ENCODE peak calls at places on chromosomes 11 and 22, in nine cellular contexts. One of them, this sample, is unnamed. For H3K27me3, the result is how much of the 10 kb centered on the place peaks cover.

GRCh38 chr22:43409046-43409445 is 2.8 kb upstream of the MPPED1 start:
- DNase-seq in breast epithelium: no peak
- DNase-seq in thoracic aorta: no peak
- DNase-seq in cardiac muscle cell: no peak
- DNase-seq in HCT116: no peak
- DNase-seq in thyroid gland: no peak
- DNase-seq in fibroblast of lung: no peak
- DNase-seq in psoas muscle: no peak
- DNase-seq in stomach: no peak
- DNase-seq in this sample: no peak

GRCh38 chr11:12164061-12165014 is 53.9 kb downstream of the MICAL2 start:
- DNase-seq in breast epithelium: no peak
- DNase-seq in thoracic aorta: no peak
- DNase-seq in cardiac muscle cell: no peak
- DNase-seq in HCT116: peak
- DNase-seq in thyroid gland: no peak
- DNase-seq in fibroblast of lung: peak
- DNase-seq in psoas muscle: no peak
- DNase-seq in stomach: no peak
- DNase-seq in this sample: no peak

GRCh38 chr22:17135153-17135760 is 14.1 kb upstream of the TMEM121B start:
- DNase-seq in breast epithelium: no peak
- DNase-seq in thoracic aorta: no peak
- DNase-seq in cardiac muscle cell: no peak
- DNase-seq in HCT116: no peak
- DNase-seq in thyroid gland: no peak
- DNase-seq in fibroblast of lung: no peak
- DNase-seq in psoas muscle: no peak
- DNase-seq in stomach: no peak
- DNase-seq in this sample: no peak

GRCh38 chr22:39433476-39434242 is 23.2 kb upstream of the MGAT3 start:
- DNase-seq in breast epithelium: no peak
- DNase-seq in thoracic aorta: no peak
- DNase-seq in cardiac muscle cell: no peak
- DNase-seq in HCT116: no peak
- DNase-seq in thyroid gland: no peak
- DNase-seq in fibroblast of lung: no peak
- DNase-seq in psoas muscle: peak
- DNase-seq in stomach: no peak
- DNase-seq in this sample: no peak

GRCh38 chr11:126683766-126684728 is 316.5 kb downstream of the KIRREL3 start:
- DNase-seq in breast epithelium: no peak
- DNase-seq in thoracic aorta: no peak
- DNase-seq in cardiac muscle cell: no peak
- DNase-seq in HCT116: no peak
- DNase-seq in thyroid gland: no peak
- DNase-seq in fibroblast of lung: no peak
- DNase-seq in psoas muscle: no peak
- DNase-seq in stomach: no peak
- DNase-seq in this sample: no peak

GRCh38 chr22:24205438-24206189 is 24.3 kb downstream of the SUSD2 start:
- DNase-seq in breast epithelium: no peak
- DNase-seq in thoracic aorta: no peak
- DNase-seq in cardiac muscle cell: no peak
- DNase-seq in HCT116: no peak
- DNase-seq in thyroid gland: no peak
- DNase-seq in fibroblast of lung: no peak
- DNase-seq in psoas muscle: no peak
- DNase-seq in stomach: no peak
- DNase-seq in this sample: no peak

GRCh38 chr11:9906043-9906791 is 242.3 kb downstream of the SWAP70 start:
- DNase-seq in breast epithelium: no peak
- DNase-seq in thoracic aorta: no peak
- DNase-seq in cardiac muscle cell: no peak
- DNase-seq in HCT116: peak
- DNase-seq in thyroid gland: no peak
- DNase-seq in fibroblast of lung: peak
- DNase-seq in psoas muscle: no peak
- DNase-seq in stomach: no peak
- DNase-seq in this sample: peak

GRCh38 chr11:128632151-128632791 is 44.9 kb upstream of the ETS1 start:
- DNase-seq in breast epithelium: no peak
- DNase-seq in thoracic aorta: no peak
- DNase-seq in cardiac muscle cell: peak
- DNase-seq in HCT116: peak
- DNase-seq in thyroid gland: peak
- DNase-seq in fibroblast of lung: peak
- DNase-seq in psoas muscle: no peak
- DNase-seq in stomach: no peak
- DNase-seq in this sample: peak

GRCh38 chr11:36374726-36375125 is 78.6 kb downstream of the PRR5L start:
- DNase-seq in breast epithelium: no peak
- DNase-seq in thoracic aorta: no peak
- DNase-seq in cardiac muscle cell: no peak
- DNase-seq in HCT116: no peak
- DNase-seq in thyroid gland: no peak
- DNase-seq in fibroblast of lung: no peak
- DNase-seq in psoas muscle: no peak
- DNase-seq in stomach: no peak
- DNase-seq in this sample: no peak

GRCh38 chr11:35766651-35767050 is 104.1 kb downstream of the TRIM44 start:
- DNase-seq in breast epithelium: no peak
- DNase-seq in thoracic aorta: no peak
- DNase-seq in cardiac muscle cell: no peak
- DNase-seq in HCT116: no peak
- DNase-seq in thyroid gland: no peak
- DNase-seq in fibroblast of lung: no peak
- DNase-seq in psoas muscle: no peak
- DNase-seq in stomach: no peak
- DNase-seq in this sample: no peak

GRCh38 chr22:40405178-40406062 is 35.0 kb downstream of the SGSM3 start:
- DNase-seq in breast epithelium: no peak
- DNase-seq in thoracic aorta: no peak
- DNase-seq in cardiac muscle cell: no peak
- DNase-seq in HCT116: no peak
- DNase-seq in thyroid gland: no peak
- DNase-seq in fibroblast of lung: no peak
- DNase-seq in psoas muscle: no peak
- DNase-seq in stomach: no peak
- DNase-seq in this sample: no peak

GRCh38 chr11:86639172-86639571 is 33.2 kb downstream of the ME3 start:
- DNase-seq in breast epithelium: no peak
- DNase-seq in thoracic aorta: no peak
- DNase-seq in cardiac muscle cell: no peak
- DNase-seq in HCT116: no peak
- DNase-seq in thyroid gland: no peak
- DNase-seq in fibroblast of lung: no peak
- DNase-seq in psoas muscle: no peak
- DNase-seq in stomach: no peak
- DNase-seq in this sample: no peak

GRCh38 chr11:5596611-5597201 is at the start of gene TRIM6:
- DNase-seq in breast epithelium: peak
- DNase-seq in thoracic aorta: no peak
- DNase-seq in cardiac muscle cell: peak
- DNase-seq in HCT116: no peak
- DNase-seq in thyroid gland: peak
- DNase-seq in fibroblast of lung: peak
- DNase-seq in psoas muscle: peak
- DNase-seq in stomach: peak
- DNase-seq in this sample: no peak

GRCh38 chr22:25919452-25919851 is 177.5 kb downstream of the MYO18B start:
- DNase-seq in breast epithelium: no peak
- DNase-seq in thoracic aorta: no peak
- DNase-seq in cardiac muscle cell: no peak
- DNase-seq in HCT116: no peak
- DNase-seq in thyroid gland: no peak
- DNase-seq in fibroblast of lung: no peak
- DNase-seq in psoas muscle: no peak
- DNase-seq in stomach: no peak
- DNase-seq in this sample: no peak

GRCh38 chr22:50138988-50139387 is 31.5 kb upstream of the PANX2 start:
- DNase-seq in breast epithelium: no peak
- DNase-seq in thoracic aorta: no peak
- DNase-seq in cardiac muscle cell: no peak
- DNase-seq in HCT116: no peak
- DNase-seq in thyroid gland: no peak
- DNase-seq in fibroblast of lung: no peak
- DNase-seq in psoas muscle: no peak
- DNase-seq in stomach: no peak
- DNase-seq in this sample: no peak

GRCh38 chr22:44442856-44443595 is 55.0 kb downstream of the RTL6 start:
- DNase-seq in breast epithelium: no peak
- DNase-seq in thoracic aorta: no peak
- DNase-seq in cardiac muscle cell: peak
- DNase-seq in HCT116: no peak
- DNase-seq in thyroid gland: no peak
- DNase-seq in fibroblast of lung: no peak
- DNase-seq in psoas muscle: no peak
- DNase-seq in stomach: no peak
- DNase-seq in this sample: no peak
- H3K27ac ChIP-seq in breast epithelium: no peak
- H3K27ac ChIP-seq in thoracic aorta: no peak
- H3K27ac ChIP-seq in cardiac muscle cell: no peak
- H3K27ac ChIP-seq in HCT116: no peak
- H3K27ac ChIP-seq in thyroid gland: no peak
- H3K27ac ChIP-seq in fibroblast of lung: no peak
- H3K27ac ChIP-seq in psoas muscle: no peak
- H3K27ac ChIP-seq in stomach: no peak
- H3K27ac ChIP-seq in this sample: no peak

GRCh38 chr11:72521672-72522071 is 87.3 kb upstream of the CLPB start:
- DNase-seq in breast epithelium: no peak
- DNase-seq in thoracic aorta: no peak
- DNase-seq in cardiac muscle cell: no peak
- DNase-seq in HCT116: no peak
- DNase-seq in thyroid gland: no peak
- DNase-seq in fibroblast of lung: no peak
- DNase-seq in psoas muscle: no peak
- DNase-seq in stomach: no peak
- DNase-seq in this sample: no peak

GRCh38 chr11:72523991-72524390 is 89.7 kb upstream of the CLPB start:
- DNase-seq in breast epithelium: no peak
- DNase-seq in thoracic aorta: no peak
- DNase-seq in cardiac muscle cell: no peak
- DNase-seq in HCT116: no peak
- DNase-seq in thyroid gland: no peak
- DNase-seq in fibroblast of lung: no peak
- DNase-seq in psoas muscle: no peak
- DNase-seq in stomach: no peak
- DNase-seq in this sample: no peak

GRCh38 chr11:72525466-72525865 is 91.1 kb upstream of the CLPB start:
- DNase-seq in breast epithelium: no peak
- DNase-seq in thoracic aorta: no peak
- DNase-seq in cardiac muscle cell: no peak
- DNase-seq in HCT116: no peak
- DNase-seq in thyroid gland: no peak
- DNase-seq in fibroblast of lung: no peak
- DNase-seq in psoas muscle: no peak
- DNase-seq in stomach: peak
- DNase-seq in this sample: no peak

GRCh38 chr11:72522186-72522585 is 87.9 kb upstream of the CLPB start:
- DNase-seq in breast epithelium: no peak
- DNase-seq in thoracic aorta: no peak
- DNase-seq in cardiac muscle cell: no peak
- DNase-seq in HCT116: no peak
- DNase-seq in thyroid gland: no peak
- DNase-seq in fibroblast of lung: no peak
- DNase-seq in psoas muscle: no peak
- DNase-seq in stomach: no peak
- DNase-seq in this sample: no peak

DNA sequence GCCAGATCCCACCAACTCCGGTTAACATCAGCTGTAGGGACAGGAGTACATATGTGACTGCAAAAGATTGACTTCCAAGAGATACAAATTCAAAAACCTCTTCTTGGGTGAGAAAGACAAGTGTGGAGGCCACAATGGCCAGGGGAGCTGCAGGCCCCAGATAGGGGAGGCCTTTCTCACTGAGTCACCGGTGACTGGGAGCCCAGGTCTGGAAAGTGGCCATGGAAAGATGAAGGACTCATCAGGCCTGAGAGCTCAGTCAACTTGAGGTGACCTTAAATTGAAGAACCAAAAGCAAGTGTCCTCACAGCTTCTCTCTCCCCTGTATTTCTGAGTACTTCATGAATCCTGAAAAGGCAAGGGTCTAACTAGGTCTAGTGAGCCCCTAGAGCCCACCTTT is 90.4 kb upstream of the CLPB start:
- DNase-seq in breast epithelium: no peak
- DNase-seq in thoracic aorta: no peak
- DNase-seq in cardiac muscle cell: no peak
- DNase-seq in HCT116: no peak
- DNase-seq in thyroid gland: no peak
- DNase-seq in fibroblast of lung: peak
- DNase-seq in psoas muscle: no peak
- DNase-seq in stomach: no peak
- DNase-seq in this sample: no peak
- H3K27me3 ChIP-seq in breast epithelium: under half
- H3K27me3 ChIP-seq in thoracic aorta: under half
- H3K27me3 ChIP-seq in cardiac muscle cell: under half
- H3K27me3 ChIP-seq in HCT116: under half
- H3K27me3 ChIP-seq in thyroid gland: under half
- H3K27me3 ChIP-seq in fibroblast of lung: under half
- H3K27me3 ChIP-seq in psoas muscle: under half
- H3K27me3 ChIP-seq in stomach: under half
- H3K27me3 ChIP-seq in this sample: under half

DNA sequence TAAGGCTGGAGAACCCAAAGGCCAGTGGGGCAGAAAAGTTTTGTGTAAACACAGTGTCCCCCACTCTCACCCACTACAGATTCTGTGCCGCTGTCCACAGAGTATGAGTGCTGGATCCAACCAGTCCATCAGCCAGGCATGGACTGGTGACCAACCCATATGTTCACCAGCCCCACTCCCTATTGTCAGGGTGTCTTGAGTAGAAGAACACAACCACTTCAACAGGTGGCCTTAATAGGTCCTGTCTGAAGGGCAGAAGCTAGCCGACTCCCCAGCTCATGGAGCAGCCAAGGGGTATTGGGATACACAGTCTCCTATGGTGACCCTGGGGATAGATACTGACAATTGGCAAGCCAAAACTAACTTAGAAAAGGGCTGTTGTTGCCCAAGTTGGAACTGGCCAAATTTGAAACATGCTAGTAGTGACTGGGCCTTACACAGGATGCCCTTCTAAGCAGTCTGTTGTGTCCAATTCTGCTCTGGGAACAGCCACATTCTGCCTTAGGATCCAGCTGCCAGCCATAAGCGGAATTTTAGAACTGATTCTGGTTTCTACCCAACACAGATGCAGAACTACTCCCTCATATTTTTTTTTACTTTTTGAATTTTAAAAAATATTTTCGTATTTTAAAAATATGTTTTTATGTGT is 19.8 kb upstream of the PGM2L1 start:
- DNase-seq in breast epithelium: no peak
- DNase-seq in thoracic aorta: no peak
- DNase-seq in cardiac muscle cell: peak
- DNase-seq in HCT116: no peak
- DNase-seq in thyroid gland: peak
- DNase-seq in fibroblast of lung: peak
- DNase-seq in psoas muscle: no peak
- DNase-seq in stomach: no peak
- DNase-seq in this sample: no peak
- H3K27ac ChIP-seq in breast epithelium: peak
- H3K27ac ChIP-seq in thoracic aorta: peak
- H3K27ac ChIP-seq in cardiac muscle cell: no peak
- H3K27ac ChIP-seq in HCT116: peak
- H3K27ac ChIP-seq in thyroid gland: peak
- H3K27ac ChIP-seq in fibroblast of lung: no peak
- H3K27ac ChIP-seq in psoas muscle: no peak
- H3K27ac ChIP-seq in stomach: no peak
- H3K27ac ChIP-seq in this sample: no peak

GRCh38 chr11:2316963-2317244 is 15.1 kb downstream of the TSPAN32 start:
- DNase-seq in breast epithelium: no peak
- DNase-seq in thoracic aorta: no peak
- DNase-seq in cardiac muscle cell: no peak
- DNase-seq in HCT116: no peak
- DNase-seq in thyroid gland: no peak
- DNase-seq in fibroblast of lung: no peak
- DNase-seq in psoas muscle: no peak
- DNase-seq in stomach: peak
- DNase-seq in this sample: no peak
- H3K27me3 ChIP-seq in breast epithelium: under half
- H3K27me3 ChIP-seq in thoracic aorta: under half
- H3K27me3 ChIP-seq in cardiac muscle cell: under half
- H3K27me3 ChIP-seq in HCT116: under half
- H3K27me3 ChIP-seq in thyroid gland: under half
- H3K27me3 ChIP-seq in fibroblast of lung: under half
- H3K27me3 ChIP-seq in psoas muscle: under half
- H3K27me3 ChIP-seq in stomach: under half
- H3K27me3 ChIP-seq in this sample: under half